ENCODE peak calls at places on chromosomes 4 and X, in four cellular contexts. One of them, this sample, is unnamed.

GRCh38 chr4:79576480-79576803 is 168.4 kb upstream of the GK2 start:
- DNase-seq in GM12878: no peak
- DNase-seq in IMR-90: peak
- DNase-seq in K562: peak
- DNase-seq in this sample: peak

GRCh38 chr4:16516796-16517413 is 290.6 kb upstream of the TAPT1 start:
- DNase-seq in IMR-90: peak
- DNase-seq in K562: peak
- DNase-seq in GM12878: no peak
- DNase-seq in this sample: peak

GRCh38 chrX:84187501-84188319 is at the start of gene RPS6KA6:
- DNase-seq in K562: no peak
- DNase-seq in IMR-90: peak
- DNase-seq in GM12878: no peak
- DNase-seq in this sample: peak

GRCh38 chrX:85111347-85111746 is 107.7 kb downstream of the APOOL start:
- DNase-seq in IMR-90: peak
- DNase-seq in GM12878: no peak
- DNase-seq in K562: peak
- DNase-seq in this sample: peak

GRCh38 chr4:177052211-177052725 is 257.4 kb upstream of the NEIL3 start:
- DNase-seq in GM12878: no peak
- DNase-seq in K562: no peak
- DNase-seq in IMR-90: no peak
- DNase-seq in this sample: no peak

GRCh38 chr4:175929932-175930331 is 117.9 kb upstream of the GPM6A start:
- DNase-seq in K562: no peak
- DNase-seq in GM12878: no peak
- DNase-seq in IMR-90: no peak
- DNase-seq in this sample: no peak

GRCh38 chrX:100479329-100479728 is 69.3 kb upstream of the PCDH19 start:
- DNase-seq in IMR-90: no peak
- DNase-seq in K562: no peak
- DNase-seq in GM12878: no peak
- DNase-seq in this sample: no peak

GRCh38 chrX:121876316-121876715 is 828.9 kb downstream of the GLUD2 start:
- DNase-seq in K562: no peak
- DNase-seq in GM12878: no peak
- DNase-seq in IMR-90: no peak
- DNase-seq in this sample: no peak

GRCh38 chr4:71607780-71608673 is 175.9 kb downstream of the GC start:
- DNase-seq in IMR-90: peak
- DNase-seq in K562: no peak
- DNase-seq in GM12878: no peak
- DNase-seq in this sample: no peak

GRCh38 chrX:56783450-56783831 is 54.4 kb downstream of the NBDY start:
- DNase-seq in GM12878: peak
- DNase-seq in K562: peak
- DNase-seq in IMR-90: peak
- DNase-seq in this sample: no peak

GRCh38 chr4:7988437-7988836 is 48.8 kb upstream of the AFAP1 start:
- DNase-seq in GM12878: no peak
- DNase-seq in IMR-90: peak
- DNase-seq in K562: no peak
- DNase-seq in this sample: no peak

GRCh38 chr4:2253160-2254084 is 8.5 kb downstream of the MXD4 start:
- DNase-seq in K562: no peak
- DNase-seq in IMR-90: no peak
- DNase-seq in GM12878: no peak
- DNase-seq in this sample: no peak

DNA sequence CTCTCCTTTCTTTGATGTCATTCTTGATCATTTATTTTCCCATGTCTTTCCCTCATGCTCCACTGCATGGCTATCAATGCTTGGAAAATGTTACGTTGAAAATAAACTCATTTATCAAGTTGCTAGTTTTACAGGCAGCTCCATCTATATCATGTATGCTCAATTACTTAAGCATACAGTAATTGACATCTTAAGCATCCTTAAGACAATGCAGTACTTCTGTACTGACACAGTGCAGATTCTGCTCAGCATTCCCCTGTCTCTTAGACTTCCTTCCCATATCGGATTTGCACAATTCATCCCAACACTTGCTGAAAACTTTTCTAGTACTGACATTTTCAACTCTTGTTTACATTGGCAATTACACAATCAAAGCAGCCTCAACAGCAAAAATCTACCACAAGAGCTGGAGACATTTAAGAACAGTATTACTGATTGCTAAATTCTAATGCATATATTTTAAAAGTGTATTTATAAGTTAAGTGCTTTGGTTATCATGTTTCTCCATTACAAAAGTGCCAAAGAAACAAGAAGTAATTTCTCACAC is 165.6 kb downstream of the ATP10D start:
- DNase-seq in K562: no peak
- DNase-seq in IMR-90: peak
- DNase-seq in GM12878: no peak
- DNase-seq in this sample: no peak
- TF ChIP-seq FOS in K562: no peak
- TF ChIP-seq FOS in IMR-90: no peak
- TF ChIP-seq FOS in GM12878: no peak
- TF ChIP-seq FOS in this sample: no peak

GRCh38 chrX:7972586-7972985 is 45.4 kb upstream of the PNPLA4 start:
- DNase-seq in GM12878: no peak
- DNase-seq in IMR-90: no peak
- DNase-seq in K562: no peak
- DNase-seq in this sample: no peak
- TF ChIP-seq FOS in GM12878: no peak
- TF ChIP-seq FOS in IMR-90: no peak
- TF ChIP-seq FOS in K562: no peak
- TF ChIP-seq FOS in this sample: no peak

GRCh38 chr4:74376888-74377483 is 12.0 kb downstream of the EREG start:
- DNase-seq in GM12878: no peak
- DNase-seq in IMR-90: peak
- DNase-seq in K562: peak
- DNase-seq in this sample: peak

GRCh38 chr4:74377714-74378113 is 12.8 kb downstream of the EREG start:
- DNase-seq in IMR-90: no peak
- DNase-seq in K562: no peak
- DNase-seq in GM12878: no peak
- DNase-seq in this sample: no peak

GRCh38 chr4:74374128-74374527 is 9.2 kb downstream of the EREG start:
- DNase-seq in K562: no peak
- DNase-seq in IMR-90: no peak
- DNase-seq in GM12878: no peak
- DNase-seq in this sample: no peak

GRCh38 chr4:74374561-74375327 is 9.8 kb downstream of the EREG start:
- DNase-seq in IMR-90: peak
- DNase-seq in K562: no peak
- DNase-seq in GM12878: no peak
- DNase-seq in this sample: peak

DNA sequence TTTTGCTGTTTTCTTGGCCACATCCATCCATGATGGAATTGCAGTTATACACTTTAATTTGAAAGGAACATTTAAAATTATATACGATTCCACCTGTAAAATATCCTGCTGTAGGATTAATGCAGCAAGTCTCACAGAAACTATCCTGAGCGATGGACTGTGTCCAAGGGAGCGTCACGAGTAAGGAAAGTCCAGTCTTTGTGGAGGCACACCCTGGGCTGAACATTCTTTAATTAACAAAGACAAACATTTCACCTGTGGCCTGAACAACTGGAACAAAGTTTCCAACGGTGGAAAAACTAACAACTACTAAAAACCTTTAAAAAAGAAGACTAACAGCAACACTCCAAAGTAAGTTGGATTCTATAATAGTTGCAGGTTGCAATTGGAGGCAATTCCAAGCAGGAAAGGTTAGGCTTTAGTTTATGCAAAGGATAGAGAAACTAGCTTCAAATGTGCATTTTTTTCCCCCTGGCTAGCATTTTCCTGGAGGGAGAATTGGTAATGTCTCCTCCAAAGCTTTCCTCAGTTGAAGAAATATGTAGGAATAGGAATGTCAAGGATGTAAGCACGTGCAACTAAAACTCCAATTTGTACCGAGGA is 11.0 kb downstream of the EREG start:
- DNase-seq in IMR-90: no peak
- DNase-seq in GM12878: no peak
- DNase-seq in K562: no peak
- DNase-seq in this sample: no peak
- TF ChIP-seq FOS in IMR-90: no peak
- TF ChIP-seq FOS in GM12878: no peak
- TF ChIP-seq FOS in K562: no peak
- TF ChIP-seq FOS in this sample: no peak

DNA sequence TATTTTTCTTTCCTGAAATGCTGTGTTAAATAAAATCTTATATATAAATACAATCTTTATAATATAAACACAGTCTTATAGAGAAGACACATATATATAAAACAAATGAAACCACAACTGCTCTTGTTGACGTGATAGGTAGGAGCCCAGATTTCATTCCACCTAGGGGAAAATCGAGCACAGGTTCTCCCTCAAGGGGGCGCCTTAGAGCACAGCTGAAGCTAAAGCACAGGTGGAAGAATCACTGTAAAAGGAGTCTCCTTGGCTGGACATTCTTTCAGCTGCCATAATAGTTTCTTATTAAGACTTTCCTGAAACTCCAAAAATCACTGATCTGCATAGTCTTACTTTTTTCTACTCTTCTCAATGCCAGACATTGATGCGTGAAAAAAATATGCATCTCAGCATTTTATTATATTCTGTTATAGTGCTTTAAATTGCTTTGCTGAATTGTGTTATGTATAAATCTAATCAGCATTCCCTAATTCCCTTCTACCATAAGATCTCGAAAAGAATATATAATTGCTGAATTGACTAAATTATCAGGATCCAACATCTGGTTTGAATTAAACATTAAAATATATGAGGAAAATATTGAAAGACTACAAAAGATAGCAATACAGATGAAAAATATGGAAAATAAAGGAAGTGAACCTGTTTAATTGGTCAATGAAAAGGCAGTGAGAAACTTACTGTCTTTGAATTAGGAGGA is 25.5 kb upstream of the RXFP1 start:
- DNase-seq in K562: peak
- DNase-seq in IMR-90: no peak
- DNase-seq in GM12878: no peak
- DNase-seq in this sample: peak
- TF ChIP-seq FOS in K562: no peak
- TF ChIP-seq FOS in IMR-90: no peak
- TF ChIP-seq FOS in GM12878: no peak
- TF ChIP-seq FOS in this sample: no peak

DNA sequence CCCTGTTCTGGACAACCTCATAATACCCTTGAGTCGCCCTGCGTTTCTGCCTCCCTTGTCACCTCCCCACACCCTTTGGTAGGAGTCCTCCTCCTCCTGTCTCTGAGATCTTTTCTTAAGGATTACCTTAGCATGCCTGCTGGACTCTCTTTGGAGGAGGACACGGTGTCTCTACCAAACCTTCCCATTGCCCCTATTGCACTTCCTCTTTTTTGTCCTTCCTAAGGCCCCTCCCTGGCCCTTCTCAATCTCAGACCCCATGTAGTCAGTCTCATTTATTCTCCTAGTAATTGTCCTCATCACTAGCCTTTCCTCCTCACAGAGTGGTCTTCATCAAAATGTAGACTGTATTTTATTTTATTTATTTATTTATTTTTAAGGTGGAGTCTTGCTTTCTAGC is 335.0 kb upstream of the SFRP2 start:
- DNase-seq in GM12878: no peak
- DNase-seq in IMR-90: no peak
- DNase-seq in K562: no peak
- DNase-seq in this sample: no peak
- TF ChIP-seq FOS in GM12878: no peak
- TF ChIP-seq FOS in IMR-90: no peak
- TF ChIP-seq FOS in K562: no peak
- TF ChIP-seq FOS in this sample: no peak

GRCh38 chrX:153924149-153924861 is 1.8 kb downstream of the ARHGAP4 start:
- DNase-seq in K562: peak
- DNase-seq in GM12878: no peak
- DNase-seq in IMR-90: peak
- DNase-seq in this sample: peak
- TF ChIP-seq FOS in K562: no peak
- TF ChIP-seq FOS in GM12878: no peak
- TF ChIP-seq FOS in IMR-90: no peak
- TF ChIP-seq FOS in this sample: no peak

This sample was measured in endothelial cell of umbilical vein.